ENCODE peak calls at places on chromosome 20, in four cellular contexts. T is astrocyte, W is AG08396, N is T-cell. F is an unnamed sample.

GRCh38 chr20:16498526-16499140 is 74.6 kb downstream of the KIF16B start:
- DNase-seq in T (no peak), N (no peak), W (no peak), F (no peak)

GRCh38 chr20:34037121-34037520 is 43.4 kb downstream of the RALY start:
- DNase-seq in T (no peak), W (no peak), N (peak), F (no peak)

GRCh38 chr20:31824554-31825313 is 5.6 kb downstream of the MYLK2 start:
- DNase-seq in W (no peak), T (no peak), N (no peak), F (no peak)

GRCh38 chr20:56181593-56181992 is 66.9 kb upstream of the MC3R start:
- DNase-seq in N (no peak), T (no peak), W (no peak), F (no peak)

GRCh38 chr20:53773792-53774371 is 180.2 kb upstream of the ZNF217 start:
- DNase-seq in N (no peak), T (peak), W (peak), F (no peak)

GRCh38 chr20:53706008-53706481 is 112.4 kb upstream of the ZNF217 start:
- DNase-seq in N (no peak), T (peak), W (peak), F (no peak)

GRCh38 chr20:53643031-53643832 is 49.6 kb upstream of the ZNF217 start:
- DNase-seq in T (peak), W (peak), N (peak), F (peak)

GRCh38 chr20:37142708-37143107 is 36.4 kb upstream of the RPN2 start:
- DNase-seq in N (no peak), W (no peak), T (peak), F (no peak)

GRCh38 chr20:1310087-1310486 is 18.9 kb downstream of the SDCBP2 start:
- DNase-seq in N (no peak), T (no peak), W (no peak), F (no peak)

GRCh38 chr20:54140927-54141566 is 32.7 kb downstream of the CYP24A1 start:
- DNase-seq in N (no peak), T (peak), W (peak), F (no peak)

GRCh38 chr20:47680804-47681529 is 104.3 kb downstream of the SULF2 start:
- DNase-seq in W (no peak), T (peak), N (no peak), F (no peak)

GRCh38 chr20:63509088-63509564 is 10.2 kb upstream of the EEF1A2 start:
- DNase-seq in W (no peak), N (no peak), T (no peak), F (no peak)

GRCh38 chr20:58146761-58147160 is 81.7 kb downstream of the ANKRD60 start:
- DNase-seq in T (no peak), W (no peak), N (no peak), F (no peak)

GRCh38 chr20:31497838-31498540 is 16.3 kb upstream of the HM13 start:
- DNase-seq in W (no peak), T (peak), N (no peak), F (no peak)

GRCh38 chr20:21246143-21246542 is 57.0 kb upstream of the XRN2 start:
- DNase-seq in T (no peak), W (no peak), N (no peak), F (no peak)

GRCh38 chr20:62921119-62921687 is 5.1 kb downstream of the DIDO1 start:
- DNase-seq in W (peak), T (peak), N (peak), F (no peak)

GRCh38 chr20:49482621-49483017 is at the start of gene KCNB1:
- DNase-seq in T (peak), N (peak), W (peak), F (peak)

GRCh38 chr20:1005452-1006027 is 3.4 kb upstream of the RSPO4 start:
- DNase-seq in W (no peak), T (peak), N (peak), F (peak)

GRCh38 chr20:59678286-59678685 is 73.9 kb downstream of the PHACTR3 start:
- DNase-seq in W (no peak), T (no peak), N (no peak), F (no peak)

GRCh38 chr20:16758459-16759160 is 10.5 kb downstream of the OTOR start:
- DNase-seq in N (no peak), W (no peak), T (no peak), F (no peak)

GRCh38 chr20:57849126-57849867 is 139.5 kb upstream of the PMEPA1 start:
- DNase-seq in W (no peak), N (no peak), T (peak), F (no peak)

GRCh38 chr20:17505664-17506517 is 25.3 kb downstream of the BFSP1 start:
- DNase-seq in N (no peak), W (peak), T (peak), F (no peak)

GRCh38 chr20:34627458-34627857 is 49.4 kb downstream of the PIGU start:
- DNase-seq in T (no peak), W (no peak), N (no peak), F (no peak)

GRCh38 chr20:37225146-37225545 is 36.5 kb downstream of the GHRH start:
- DNase-seq in W (no peak), N (no peak), T (no peak), F (no peak)